ENCODE peak calls at places on chromosomes 13 and 19, in six cellular contexts. One of them, this sample, is unnamed.
A peak's percentile ranks its signal among the peaks of the same experiment; 100 is the strongest.

GRCh38 chr19:50327461-50328256 is 1.5 kb downstream of the KCNC3 start:
- DNase-seq in ovary: no peak
- DNase-seq in foreskin keratinocyte: no peak
- DNase-seq in pancreas: no peak
- DNase-seq in brain microvascular endothelial cell: no peak
- DNase-seq in tibial artery: no peak
- DNase-seq in this sample: no peak

GRCh38 chr13:97364031-97364430 is 69.9 kb upstream of the RAP2A start:
- DNase-seq in pancreas: no peak
- DNase-seq in brain microvascular endothelial cell: no peak
- DNase-seq in foreskin keratinocyte: no peak
- DNase-seq in ovary: no peak
- DNase-seq in tibial artery: no peak
- DNase-seq in this sample: no peak

GRCh38 chr13:30972888-30973377 is 40.5 kb downstream of the TEX26 start:
- DNase-seq in foreskin keratinocyte: no peak
- DNase-seq in brain microvascular endothelial cell: no peak
- DNase-seq in ovary: no peak
- DNase-seq in pancreas: no peak
- DNase-seq in tibial artery: no peak
- DNase-seq in this sample: no peak

GRCh38 chr13:44111701-44112100 is 232.0 kb downstream of the LACC1 start:
- DNase-seq in foreskin keratinocyte: no peak
- DNase-seq in pancreas: no peak
- DNase-seq in brain microvascular endothelial cell: no peak
- DNase-seq in tibial artery: no peak
- DNase-seq in ovary: no peak
- DNase-seq in this sample: no peak

GRCh38 chr13:113119822-113120189 is 2.8 kb upstream of the F10 start:
- DNase-seq in foreskin keratinocyte: no peak
- DNase-seq in brain microvascular endothelial cell: no peak
- DNase-seq in pancreas: no peak
- DNase-seq in ovary: no peak
- DNase-seq in tibial artery: peak; percentile 13
- DNase-seq in this sample: no peak

GRCh38 chr13:110266983-110267382 is 40.0 kb downstream of the COL4A1 start:
- DNase-seq in ovary: no peak
- DNase-seq in brain microvascular endothelial cell: no peak
- DNase-seq in tibial artery: no peak
- DNase-seq in foreskin keratinocyte: no peak
- DNase-seq in pancreas: no peak
- DNase-seq in this sample: no peak

GRCh38 chr13:48828962-48829405 is 146.7 kb upstream of the FNDC3A start:
- DNase-seq in pancreas: no peak
- DNase-seq in brain microvascular endothelial cell: no peak
- DNase-seq in foreskin keratinocyte: peak; percentile 49
- DNase-seq in tibial artery: no peak
- DNase-seq in ovary: no peak
- DNase-seq in this sample: no peak

GRCh38 chr13:90839061-90839460 is 508.4 kb upstream of the MIR17HG start:
- DNase-seq in ovary: no peak
- DNase-seq in pancreas: no peak
- DNase-seq in foreskin keratinocyte: peak; percentile 56
- DNase-seq in brain microvascular endothelial cell: no peak
- DNase-seq in tibial artery: no peak
- DNase-seq in this sample: no peak

GRCh38 chr19:15595069-15595468 is 19.9 kb upstream of the CYP4F8 start:
- DNase-seq in tibial artery: no peak
- DNase-seq in ovary: no peak
- DNase-seq in pancreas: no peak
- DNase-seq in foreskin keratinocyte: peak; percentile 8
- DNase-seq in brain microvascular endothelial cell: no peak
- DNase-seq in this sample: no peak

GRCh38 chr19:12550951-12551832 is at the start of gene ZNF564:
- DNase-seq in tibial artery: peak; percentile 97
- DNase-seq in pancreas: peak; percentile 96
- DNase-seq in ovary: peak; percentile 92
- DNase-seq in foreskin keratinocyte: peak; percentile 96
- DNase-seq in brain microvascular endothelial cell: peak; percentile 98
- DNase-seq in this sample: peak; percentile 98

GRCh38 chr13:23069571-23069970 is 111.2 kb upstream of the SGCG start:
- DNase-seq in brain microvascular endothelial cell: no peak
- DNase-seq in ovary: no peak
- DNase-seq in pancreas: no peak
- DNase-seq in tibial artery: no peak
- DNase-seq in foreskin keratinocyte: peak; percentile 39
- DNase-seq in this sample: no peak

DNA sequence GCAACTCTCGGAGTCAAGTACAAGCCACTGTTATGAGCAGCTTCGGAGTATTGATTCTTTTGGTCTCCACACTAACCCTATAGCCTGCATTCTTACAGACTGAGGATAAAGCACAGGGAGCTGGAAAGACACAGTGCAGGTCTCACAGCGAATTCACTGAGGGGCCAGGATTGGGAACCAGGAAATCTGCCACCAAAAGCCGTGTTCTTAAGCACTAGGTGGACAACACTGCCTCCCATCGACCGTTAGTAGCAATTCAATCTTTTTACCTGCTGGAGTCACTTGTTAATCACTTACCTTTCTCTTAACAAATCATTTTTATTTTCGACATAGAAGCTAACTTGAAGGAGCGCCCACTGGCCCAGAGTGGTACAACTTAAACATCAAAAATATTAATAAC is 6.3 kb downstream of the PMIS2 start:
- DNase-seq in pancreas: peak; percentile 36
- DNase-seq in tibial artery: no peak
- DNase-seq in brain microvascular endothelial cell: no peak
- DNase-seq in foreskin keratinocyte: no peak
- DNase-seq in ovary: no peak
- DNase-seq in this sample: peak; percentile 66
- TF ChIP-seq CTCF in pancreas: peak; percentile 28
- TF ChIP-seq CTCF in tibial artery: no peak
- TF ChIP-seq CTCF in brain microvascular endothelial cell: peak; percentile 57
- TF ChIP-seq CTCF in foreskin keratinocyte: peak; percentile 68
- TF ChIP-seq CTCF in ovary: no peak
- TF ChIP-seq CTCF in this sample: peak; percentile 53

DNA sequence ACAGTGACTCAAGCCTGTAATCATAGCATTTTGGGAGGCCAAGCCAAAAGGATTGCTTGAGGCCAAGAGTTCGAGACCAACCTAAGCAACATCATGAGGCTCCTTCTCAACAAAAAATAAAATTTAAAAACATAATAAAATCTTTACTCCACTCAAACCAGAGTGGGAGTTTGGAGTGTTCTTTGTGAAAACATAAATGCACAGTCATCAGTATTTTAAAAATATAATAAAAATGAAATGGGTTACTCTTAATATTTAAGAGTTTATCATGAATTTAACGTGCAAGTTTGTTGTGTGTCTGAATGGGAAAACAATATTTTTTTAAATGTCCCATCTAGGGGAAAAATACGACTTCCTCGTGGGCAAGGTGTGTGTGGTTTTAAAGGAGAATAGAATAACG is 78.6 kb upstream of the STARD13 start:
- DNase-seq in ovary: no peak
- DNase-seq in foreskin keratinocyte: no peak
- DNase-seq in tibial artery: no peak
- DNase-seq in pancreas: no peak
- DNase-seq in brain microvascular endothelial cell: no peak
- DNase-seq in this sample: no peak
- TF ChIP-seq CTCF in ovary: no peak
- TF ChIP-seq CTCF in foreskin keratinocyte: no peak
- TF ChIP-seq CTCF in tibial artery: no peak
- TF ChIP-seq CTCF in pancreas: no peak
- TF ChIP-seq CTCF in brain microvascular endothelial cell: no peak
- TF ChIP-seq CTCF in this sample: no peak

GRCh38 chr19:33219261-33219812 is 6.3 kb downstream of the SLC7A10 start:
- DNase-seq in pancreas: no peak
- DNase-seq in ovary: no peak
- DNase-seq in foreskin keratinocyte: no peak
- DNase-seq in brain microvascular endothelial cell: peak; percentile 26
- DNase-seq in tibial artery: no peak
- DNase-seq in this sample: no peak
- TF ChIP-seq CTCF in pancreas: no peak
- TF ChIP-seq CTCF in ovary: no peak
- TF ChIP-seq CTCF in foreskin keratinocyte: peak; percentile 32
- TF ChIP-seq CTCF in brain microvascular endothelial cell: peak; percentile 62
- TF ChIP-seq CTCF in tibial artery: no peak
- TF ChIP-seq CTCF in this sample: no peak

DNA sequence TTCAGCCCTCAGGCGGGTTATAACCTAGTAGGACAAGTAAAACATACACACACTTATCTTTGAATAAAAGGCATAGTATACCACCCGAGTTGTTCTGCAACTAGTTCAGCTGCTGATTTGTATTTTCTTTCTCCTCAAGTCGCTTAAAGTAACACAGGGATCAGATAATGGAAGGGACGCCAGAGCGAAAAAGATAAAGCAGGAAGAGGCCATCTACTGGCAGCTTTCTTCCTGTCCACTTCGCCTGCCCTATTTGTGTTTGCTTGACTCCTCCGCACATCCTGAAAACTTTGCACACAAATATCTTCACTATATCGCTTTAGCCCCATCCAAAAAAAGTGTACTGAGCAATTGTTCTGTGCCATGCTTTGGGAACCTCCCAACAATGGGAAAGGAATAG is 238.0 kb upstream of the SOX21 start:
- DNase-seq in tibial artery: no peak
- DNase-seq in foreskin keratinocyte: no peak
- DNase-seq in ovary: no peak
- DNase-seq in pancreas: no peak
- DNase-seq in brain microvascular endothelial cell: peak; percentile 2
- DNase-seq in this sample: no peak
- TF ChIP-seq CTCF in tibial artery: no peak
- TF ChIP-seq CTCF in foreskin keratinocyte: no peak
- TF ChIP-seq CTCF in ovary: no peak
- TF ChIP-seq CTCF in pancreas: no peak
- TF ChIP-seq CTCF in brain microvascular endothelial cell: peak; percentile 49
- TF ChIP-seq CTCF in this sample: no peak